ENCODE peak calls at places on chromosomes 3 and 15, in ten cellular contexts. P is mucosa of gallbladder; I is NCI-H2081; Z is T-helper 2 cell; N is activated CD8-positive, alpha-beta memory T cell treated with anti-CD3 and anti-CD28 coated beads, Interleukin-2, amount 50 U/mL, for 48 hours; C is ELF-1; H is IMR-90; M is activated gamma-delta T cell treated with Interleukin-2 at 50 U/mL for 16 hours; A is fibroblast of the aortic adventitia; X is left ventricle myocardium inferior. U is an unnamed sample.

GRCh38 chr3:156781310-156782230 is 44.6 kb upstream of the LEKR1 start:
- DNase-seq in A (peak), H (peak), I (no peak), M (no peak), N (no peak), X (no peak), C (no peak), Z (no peak), P (no peak), U (peak)

GRCh38 chr3:129107793-129108192 is 13.8 kb downstream of the RAB43 start:
- DNase-seq in P (no peak), Z (no peak), X (no peak), M (no peak), C (no peak), A (no peak), N (no peak), H (no peak), I (no peak), U (no peak)

GRCh38 chr3:105598047-105598796 is 231.5 kb downstream of the ALCAM start:
- DNase-seq in A (peak), C (peak), H (peak), P (no peak), M (no peak), N (no peak), X (no peak), Z (no peak), I (no peak), U (peak)

GRCh38 chr3:62622553-62623174 is 249.3 kb upstream of the FEZF2 start:
- DNase-seq in N (no peak), A (peak), M (no peak), C (peak), X (no peak), I (peak), Z (no peak), P (no peak), H (peak), U (peak)

GRCh38 chr3:62164196-62164595 is 209.2 kb downstream of the FEZF2 start:
- DNase-seq in I (no peak), N (no peak), A (no peak), Z (no peak), H (no peak), M (no peak), P (no peak), X (no peak), C (no peak), U (no peak)

GRCh38 chr3:50275996-50276761 is 2.7 kb upstream of the LSMEM2 start:
- DNase-seq in I (no peak), M (no peak), C (peak), N (no peak), P (no peak), A (no peak), Z (no peak), H (no peak), X (no peak), U (no peak)

GRCh38 chr3:17935217-17935616 is 192.8 kb upstream of the TBC1D5 start:
- DNase-seq in Z (no peak), X (no peak), M (no peak), H (no peak), N (no peak), P (no peak), I (peak), C (no peak), A (no peak), U (no peak)

GRCh38 chr3:152635354-152635753 is 199.6 kb upstream of the P2RY1 start:
- DNase-seq in Z (no peak), N (no peak), X (no peak), A (no peak), H (no peak), M (no peak), I (no peak), C (no peak), P (no peak), U (no peak)

GRCh38 chr3:192835818-192836468 is 81.7 kb downstream of the MB21D2 start:
- DNase-seq in Z (no peak), C (no peak), X (peak), I (no peak), M (no peak), H (peak), N (no peak), A (peak), P (no peak), U (peak)

GRCh38 chr3:105944281-105944680 is 75.5 kb upstream of the CBLB start:
- DNase-seq in P (no peak), C (no peak), X (no peak), A (peak), I (no peak), N (no peak), H (peak), M (no peak), Z (no peak), U (no peak)

GRCh38 chr15:76932090-76932966 is 779 bp downstream of the RCN2 start:
- DNase-seq in C (peak), N (no peak), M (peak), X (no peak), A (peak), I (no peak), H (peak), P (no peak), Z (no peak), U (no peak)

GRCh38 chr3:71128951-71129350 is 454.6 kb downstream of the FOXP1 start:
- DNase-seq in M (no peak), I (peak), A (peak), H (no peak), X (no peak), N (no peak), P (no peak), Z (no peak), C (no peak), U (no peak)

GRCh38 chr15:81160312-81161214 is 26.5 kb downstream of the CFAP161 start:
- DNase-seq in N (no peak), Z (no peak), I (peak), M (no peak), C (no peak), P (peak), A (peak), H (peak), X (peak), U (no peak)

GRCh38 chr3:186772281-186772885 is 11.0 kb upstream of the EIF4A2 start:
- DNase-seq in C (no peak), X (no peak), M (peak), A (peak), P (no peak), H (no peak), N (peak), I (no peak), Z (peak), U (no peak)

GRCh38 chr15:33395376-33395775 is 84.6 kb downstream of the RYR3 start:
- DNase-seq in X (no peak), H (no peak), P (no peak), A (no peak), I (no peak), C (no peak), N (no peak), Z (no peak), M (no peak), U (no peak)

GRCh38 chr3:35664460-35664919 is 25.2 kb downstream of the ARPP21 start:
- DNase-seq in C (peak), H (peak), X (peak), A (peak), N (no peak), I (peak), Z (no peak), P (peak), M (no peak), U (peak)

GRCh38 chr3:44950273-44950672 is 25.7 kb downstream of the ZDHHC3 start:
- DNase-seq in X (no peak), N (no peak), I (no peak), H (no peak), M (no peak), C (peak), Z (no peak), A (no peak), P (no peak), U (no peak)

GRCh38 chr15:98853593-98854420 is 153.8 kb downstream of the PGPEP1L start:
- DNase-seq in I (peak), Z (no peak), A (peak), N (no peak), C (peak), M (no peak), P (no peak), H (no peak), X (no peak), U (no peak)

GRCh38 chr3:36196058-36196457 is 184.2 kb upstream of the STAC start:
- DNase-seq in H (no peak), Z (no peak), N (no peak), M (no peak), X (no peak), A (no peak), P (no peak), C (no peak), I (no peak), U (peak)

GRCh38 chr3:164390046-164390445 is 688.2 kb downstream of the SI start:
- DNase-seq in C (no peak), A (no peak), P (no peak), M (no peak), H (no peak), X (no peak), Z (no peak), I (no peak), N (no peak), U (no peak)

GRCh38 chr15:66184936-66185790 is 68.4 kb downstream of the MEGF11 start:
- DNase-seq in X (no peak), N (no peak), P (no peak), H (no peak), M (no peak), C (no peak), A (peak), I (no peak), Z (no peak), U (no peak)

GRCh38 chr15:41585140-41586047 is 26.4 kb downstream of the TYRO3 start:
- DNase-seq in A (peak), X (peak), Z (peak), H (peak), M (peak), P (peak), I (no peak), C (peak), N (peak), U (peak)

GRCh38 chr3:134110963-134111362 is 81.2 kb upstream of the SLCO2A1 start:
- DNase-seq in Z (no peak), A (no peak), X (no peak), N (no peak), C (no peak), I (no peak), H (no peak), M (no peak), P (no peak), U (no peak)

GRCh38 chr15:26126070-26126469 is 262.9 kb upstream of the ATP10A start:
- DNase-seq in X (peak), A (no peak), Z (no peak), C (no peak), P (no peak), M (no peak), N (no peak), H (no peak), I (peak), U (no peak)

GRCh38 chr15:75140080-75140879 is 61.4 kb upstream of the C15orf39 start:
- DNase-seq in C (peak), H (no peak), M (no peak), Z (no peak), A (no peak), I (no peak), N (no peak), P (no peak), X (no peak), U (no peak)

GRCh38 chr15:58147151-58147550 is 9.0 kb downstream of the AQP9 start:
- DNase-seq in H (no peak), A (no peak), P (no peak), I (peak), M (no peak), Z (no peak), N (no peak), C (no peak), X (no peak), U (peak)

GRCh38 chr15:76345880-76346665 is 9.5 kb downstream of the ISL2 start:
- DNase-seq in Z (no peak), C (peak), N (no peak), A (no peak), H (no peak), M (no peak), I (no peak), X (no peak), P (no peak), U (no peak)

GRCh38 chr3:11140054-11140712 is 14.1 kb upstream of the HRH1 start:
- DNase-seq in A (peak), I (peak), X (no peak), C (no peak), Z (no peak), N (no peak), P (no peak), H (no peak), M (no peak), U (peak)

GRCh38 chr15:101240364-101240763 is 11.5 kb downstream of the CHSY1 start:
- DNase-seq in M (no peak), X (no peak), I (no peak), Z (no peak), C (no peak), H (peak), P (no peak), A (peak), N (no peak), U (no peak)

GRCh38 chr15:100918690-100919480 is at the start of gene LRRK1:
- DNase-seq in A (peak), I (peak), M (no peak), X (peak), H (peak), N (peak), Z (no peak), P (no peak), C (peak), U (peak)

GRCh38 chr3:57158316-57158715 is 6.8 kb downstream of the IL17RD start:
- DNase-seq in M (no peak), Z (no peak), X (no peak), H (no peak), P (no peak), A (no peak), C (no peak), N (no peak), I (peak), U (no peak)

U was measured in kidney glomerular epithelial cell.